ENCODE peak calls at places on chromosomes 3 and 15, in five cellular contexts. N, I, E, B and X are unnamed samples.

GRCh38 chr3:154304116-154304786 is 20.0 kb downstream of the DHX36 start:
- DNase-seq in I (no peak), N (no peak), B (no peak), E (no peak), X (no peak)

GRCh38 chr3:136624894-136625815 is 127.0 kb downstream of the STAG1 start:
- DNase-seq in I (no peak), N (peak), E (no peak), B (no peak), X (no peak)

GRCh38 chr3:114899186-114899931 is 247.7 kb downstream of the ZBTB20 start:
- DNase-seq in I (no peak), E (no peak), B (no peak), N (peak), X (no peak)

GRCh38 chr3:60403866-60404265 is 847.4 kb downstream of the FHIT start:
- DNase-seq in N (no peak), I (no peak), B (no peak), E (no peak), X (no peak)

GRCh38 chr3:108091498-108092259 is 848 bp upstream of the CD47 start:
- DNase-seq in E (no peak), I (no peak), N (peak), B (no peak), X (peak)

GRCh38 chr3:94070341-94070911 is 7.6 kb downstream of the NSUN3 start:
- DNase-seq in N (no peak), I (no peak), B (no peak), E (no peak), X (no peak)

GRCh38 chr3:72997421-72997961 is 880 bp downstream of the PPP4R2 start:
- DNase-seq in N (peak), I (no peak), E (no peak), B (no peak), X (no peak)

GRCh38 chr3:142028174-142028833 is 121.0 kb downstream of the TFDP2 start:
- DNase-seq in N (peak), E (peak), B (no peak), I (no peak), X (no peak)

GRCh38 chr3:73718326-73719110 is 93.8 kb upstream of the PDZRN3 start:
- DNase-seq in I (no peak), B (no peak), N (no peak), E (no peak), X (no peak)

GRCh38 chr3:131620977-131621376 is 118.2 kb upstream of the MRPL3 start:
- DNase-seq in E (no peak), N (no peak), B (no peak), I (no peak), X (no peak)

GRCh38 chr15:57495037-57495436 is 96.7 kb upstream of the MYZAP start:
- DNase-seq in N (no peak), I (no peak), E (no peak), B (no peak), X (no peak)

GRCh38 chr15:31439328-31439727 is 112.7 kb downstream of the KLF13 start:
- DNase-seq in E (no peak), I (no peak), B (no peak), N (no peak), X (no peak)

GRCh38 chr3:41600616-41601015 is 361.3 kb downstream of the ULK4 start:
- DNase-seq in N (no peak), I (no peak), B (no peak), E (no peak), X (no peak)

GRCh38 chr15:77974098-77974414 is 103.5 kb downstream of the TBC1D2B start:
- DNase-seq in B (peak), E (no peak), I (peak), N (peak), X (peak)

GRCh38 chr3:3145831-3146230 is 19.1 kb downstream of the TRNT1 start:
- DNase-seq in E (no peak), I (no peak), N (no peak), B (no peak), X (no peak)

GRCh38 chr3:43211681-43212080 is 74.7 kb upstream of the SNRK start:
- DNase-seq in I (no peak), N (no peak), B (no peak), E (no peak), X (no peak)

GRCh38 chr15:95024388-95024787 is 793.0 kb downstream of the MCTP2 start:
- DNase-seq in E (no peak), N (no peak), B (no peak), I (no peak), X (no peak)

GRCh38 chr3:14467723-14468620 is 65.6 kb downstream of the SLC6A6 start:
- DNase-seq in I (no peak), B (no peak), N (peak), E (peak), X (peak)

GRCh38 chr3:49727924-49728361 is 4.2 kb upstream of the GMPPB start:
- DNase-seq in E (no peak), N (no peak), I (peak), B (no peak), X (no peak)

GRCh38 chr3:105367063-105367405 is 325 bp downstream of the ALCAM start:
- DNase-seq in B (peak), N (peak), E (no peak), I (peak), X (peak)

GRCh38 chr3:125440559-125440955 is 65.4 kb upstream of the ZNF148 start:
- DNase-seq in N (peak), B (no peak), E (no peak), I (peak), X (no peak)

GRCh38 chr3:72593881-72594397 is 254.3 kb downstream of the SHQ1 start:
- DNase-seq in E (no peak), N (no peak), I (no peak), B (no peak), X (no peak)

GRCh38 chr15:72599855-72600464 is 54.5 kb upstream of the GOLGA6B start:
- DNase-seq in I (no peak), N (peak), B (no peak), E (no peak), X (no peak)

GRCh38 chr3:32203854-32204253 is 34.6 kb upstream of the CMTM8 start:
- DNase-seq in N (no peak), E (no peak), B (no peak), I (no peak), X (no peak)

GRCh38 chr3:14875411-14876175 is 56.8 kb downstream of the FGD5 start:
- DNase-seq in B (no peak), N (no peak), E (no peak), I (no peak), X (no peak)

GRCh38 chr3:9793161-9793781 is 389 bp downstream of the ARPC4 start:
- DNase-seq in I (peak), B (no peak), E (no peak), N (no peak), X (peak)

GRCh38 chr15:74869726-74870407 is 3.3 kb downstream of the SCAMP2 start:
- DNase-seq in N (peak), E (peak), B (peak), I (peak), X (peak)

GRCh38 chr3:31699309-31699953 is 166.7 kb downstream of the STT3B start:
- DNase-seq in B (no peak), E (no peak), N (no peak), I (no peak), X (no peak)

GRCh38 chr3:23761440-23761896 is 44.3 kb upstream of the UBE2E1 start:
- DNase-seq in N (peak), E (no peak), B (no peak), I (no peak), X (no peak)

GRCh38 chr15:83998486-83998885 is 237.1 kb upstream of the GOLGA6L4 start:
- DNase-seq in I (no peak), N (no peak), B (no peak), E (no peak), X (no peak)

GRCh38 chr3:191387441-191388077 is 57.2 kb upstream of the UTS2B start:
- DNase-seq in E (no peak), I (no peak), N (no peak), B (no peak), X (no peak)

GRCh38 chr3:14849831-14850230 is 31.1 kb downstream of the FGD5 start:
- DNase-seq in I (no peak), B (no peak), E (no peak), N (no peak), X (no peak)

GRCh38 chr3:194928183-194928736 is 242.6 kb downstream of the FAM43A start:
- DNase-seq in N (no peak), B (no peak), E (no peak), I (no peak), X (no peak)

GRCh38 chr15:45635191-45635638 is 386 bp downstream of the SQOR start:
- DNase-seq in I (peak), N (peak), B (peak), E (peak), X (peak)
- H3K27ac ChIP-seq in I (peak), N (peak), B (peak), E (peak), X (peak)

DNA sequence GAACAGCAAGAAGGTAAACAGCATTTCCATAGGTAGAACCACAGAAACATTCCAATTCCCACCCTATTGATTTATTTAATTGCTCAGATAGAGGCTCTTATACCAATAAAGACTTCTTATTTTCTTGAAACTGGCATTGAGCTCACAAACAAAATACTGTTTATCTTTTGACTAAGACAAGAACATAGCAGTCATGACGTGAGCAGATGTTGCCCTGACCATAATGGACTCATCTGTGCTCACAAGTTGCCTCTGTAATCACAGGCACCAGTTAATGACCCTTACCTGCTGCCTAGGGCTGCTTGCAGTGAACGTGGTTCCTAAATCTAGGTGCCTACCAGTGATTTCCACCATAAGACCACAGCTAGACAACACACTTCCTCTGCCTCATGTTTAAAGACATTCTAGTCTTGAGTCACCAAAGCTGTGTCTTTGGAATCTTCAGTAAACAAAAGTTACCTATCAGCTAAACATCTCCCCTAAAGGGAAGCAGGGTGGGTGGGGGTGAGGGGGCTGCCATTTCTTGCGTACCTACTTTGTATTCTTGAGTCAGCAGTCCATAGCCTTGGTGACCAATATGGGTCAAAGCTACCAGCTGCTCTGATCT is 2.1 kb downstream of the FYCO1 start:
- DNase-seq in E (no peak), I (no peak), B (no peak), N (no peak), X (no peak)
- H3K27ac ChIP-seq in E (peak), I (no peak), B (peak), N (peak), X (peak)

DNA sequence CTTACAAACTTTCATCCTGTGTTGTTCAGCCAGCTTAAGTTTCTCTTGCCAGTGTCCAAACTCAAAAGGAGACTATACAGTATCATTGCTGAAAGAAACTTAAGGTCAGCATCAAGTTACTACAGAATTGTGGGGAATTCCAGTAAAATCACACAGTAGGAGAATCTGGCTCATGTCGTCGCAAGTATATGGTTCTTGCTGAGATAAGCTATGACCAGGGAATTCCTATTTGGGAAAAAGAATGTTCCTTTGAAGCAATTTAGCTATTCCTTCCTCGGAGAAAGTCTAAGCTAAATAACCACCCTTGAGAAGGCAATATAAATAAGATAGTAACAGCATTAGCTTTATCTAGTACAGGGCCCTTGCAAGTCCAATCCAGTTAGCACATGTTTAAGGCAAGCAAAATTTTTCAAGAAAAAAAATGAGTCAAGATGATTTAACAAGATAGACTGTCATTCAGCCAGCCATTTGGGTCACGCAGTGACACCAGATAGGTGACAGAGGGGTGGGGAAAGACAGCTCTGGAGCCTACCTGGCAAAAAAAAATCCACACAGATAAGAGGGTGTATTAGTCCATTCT is 78.2 kb upstream of the THBS1 start:
- DNase-seq in E (no peak), I (no peak), B (no peak), N (no peak), X (no peak)
- H3K27ac ChIP-seq in E (peak), I (no peak), B (no peak), N (no peak), X (no peak)

DNA sequence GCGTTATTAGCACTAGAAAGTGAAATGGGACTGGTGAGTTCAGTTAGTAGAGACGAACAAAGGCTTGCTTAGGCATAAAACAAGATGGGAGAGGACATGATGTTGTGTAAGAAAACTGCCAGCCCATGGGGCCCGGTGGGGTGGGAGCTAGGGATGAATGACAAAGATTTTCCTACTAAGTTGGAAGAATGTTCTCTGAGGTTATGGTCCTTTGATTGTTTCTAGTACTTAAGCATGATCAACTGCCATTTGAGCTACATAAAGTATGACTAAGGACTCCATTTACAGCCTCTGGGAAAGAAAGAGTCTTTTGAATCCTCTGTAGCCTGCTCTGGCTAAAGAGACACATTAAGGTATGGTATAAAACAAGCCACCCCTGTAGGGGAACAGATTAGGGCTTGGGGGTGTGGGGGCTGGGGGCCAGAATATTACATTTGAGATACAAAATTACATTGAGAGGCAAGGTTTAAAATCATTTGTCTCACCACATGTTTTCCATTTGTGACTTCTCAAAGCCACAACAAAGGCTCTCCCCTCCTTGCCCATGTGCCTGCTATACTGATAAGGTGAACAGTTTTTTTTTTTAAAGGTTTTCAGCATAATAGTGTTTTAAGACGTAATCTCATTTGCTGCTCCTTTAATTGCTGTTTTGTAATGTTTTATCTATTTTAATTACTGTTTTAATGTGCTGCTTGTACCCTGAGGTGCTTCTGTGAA is 323.3 kb downstream of the CHST2 start:
- DNase-seq in E (no peak), N (no peak), I (no peak), B (no peak), X (no peak)
- H3K27ac ChIP-seq in E (no peak), N (no peak), I (peak), B (no peak), X (no peak)

GRCh38 chr3:150741497-150742140 is 21.4 kb downstream of the SIAH2 start:
- DNase-seq in I (no peak), B (no peak), N (no peak), E (no peak), X (no peak)
- H3K27ac ChIP-seq in I (no peak), B (no peak), N (no peak), E (no peak), X (peak)

DNA sequence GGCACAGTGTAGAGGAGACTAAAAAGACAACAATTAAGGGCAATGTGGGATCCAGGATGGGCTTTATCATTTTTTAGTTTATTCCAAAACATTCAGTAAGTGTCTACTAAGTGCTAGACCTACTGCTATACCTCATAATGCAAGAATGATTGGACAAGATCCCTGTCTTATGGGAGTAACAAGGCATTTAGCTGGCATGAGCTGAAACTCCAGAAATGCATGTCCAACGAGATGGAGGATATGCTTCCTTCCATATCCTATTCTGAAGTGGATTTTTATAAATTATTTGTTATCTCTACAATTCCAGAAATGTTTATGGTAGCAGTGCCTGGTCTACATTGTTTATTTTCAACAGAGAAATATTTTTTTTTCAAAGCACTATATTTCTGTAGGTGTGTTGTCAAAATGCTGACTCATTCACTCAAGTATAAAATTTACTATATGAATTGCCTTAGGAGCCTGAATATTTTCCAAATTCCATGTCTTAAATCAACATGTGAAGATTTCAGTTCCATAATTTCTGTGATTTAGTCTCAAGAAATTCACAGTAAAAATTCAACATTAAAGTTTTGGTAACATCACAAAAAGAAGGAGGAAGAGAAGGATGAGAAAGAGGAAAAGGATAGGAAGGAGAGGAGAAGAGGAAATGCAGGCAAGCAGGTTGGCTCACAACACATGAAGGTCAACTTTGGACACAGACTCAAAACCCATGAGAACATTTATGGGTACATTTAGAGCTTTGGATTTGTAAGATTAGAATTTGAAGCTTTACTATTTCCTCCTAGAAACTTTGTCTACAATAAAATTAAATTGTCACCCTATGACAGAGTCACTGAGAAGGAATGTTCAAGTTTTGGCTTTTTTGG is 88.6 kb downstream of the P3H2 start:
- DNase-seq in I (no peak), B (no peak), N (no peak), E (no peak), X (no peak)
- H3K27ac ChIP-seq in I (no peak), B (peak), N (no peak), E (peak), X (no peak)

GRCh38 chr3:197959500-197959890 is 522 bp upstream of the LMLN start:
- DNase-seq in I (no peak), E (no peak), B (no peak), N (no peak), X (no peak)
- H3K27ac ChIP-seq in I (peak), E (peak), B (peak), N (peak), X (peak)

DNA sequence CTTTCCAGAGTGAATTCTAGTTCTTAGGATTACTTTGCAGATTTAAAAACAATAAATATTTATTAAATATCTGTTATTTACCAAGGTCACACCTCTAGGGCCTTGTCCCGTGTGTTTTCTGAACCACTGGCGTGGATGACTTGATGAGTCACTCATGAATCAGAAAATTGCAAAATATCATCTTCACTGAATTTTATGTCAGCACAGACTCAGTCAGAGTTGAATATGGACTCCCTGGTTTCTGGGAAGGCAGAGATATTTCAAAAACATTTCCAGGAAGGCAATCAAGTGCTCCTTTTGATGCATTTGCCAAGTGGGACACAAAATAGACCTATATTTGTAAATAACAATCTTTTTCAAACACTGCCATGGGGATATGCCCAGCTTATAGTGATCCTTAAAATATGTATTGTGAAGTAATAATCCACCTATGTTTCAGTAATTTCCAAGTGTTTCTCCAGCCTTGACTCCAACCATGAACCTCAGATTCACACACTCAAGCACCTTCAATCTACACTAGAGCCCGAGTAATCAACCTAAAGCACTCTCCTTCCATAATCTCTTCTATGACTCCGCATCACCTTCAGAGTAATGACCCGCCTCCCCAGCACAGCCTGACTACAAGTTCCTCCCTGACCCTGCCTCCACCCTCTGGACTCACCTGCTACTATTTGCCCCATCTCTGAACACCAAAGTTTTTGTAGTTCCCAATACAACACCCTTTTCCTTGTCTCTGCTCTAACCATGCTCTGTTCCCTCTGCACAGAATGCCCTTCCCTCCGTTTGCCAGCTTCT is 24.3 kb downstream of the DPH3 start:
- DNase-seq in E (no peak), B (no peak), N (no peak), I (no peak), X (no peak)
- H3K27ac ChIP-seq in E (peak), B (no peak), N (no peak), I (no peak), X (no peak)

GRCh38 chr3:58010562-58010961 is 2.3 kb downstream of the FLNB start:
- DNase-seq in B (no peak), I (no peak), N (no peak), E (no peak), X (no peak)
- H3K27ac ChIP-seq in B (peak), I (peak), N (peak), E (peak), X (peak)